ENCODE peak calls at places on chromosomes 12 and 14, in five cellular contexts. P is A549, V is spleen, Z is neural progenitor cell, H is IMR-90. X is an unnamed sample.

GRCh38 chr12:51403744-51404143 is 12.5 kb upstream of the GALNT6 start:
- DNase-seq in P (no peak), V (peak; percentile 83), Z (no peak), H (no peak), X (peak; percentile 75)

GRCh38 chr14:51014086-51014485 is 69.8 kb upstream of the PYGL start:
- DNase-seq in P (no peak), V (no peak), Z (peak; percentile 40), H (peak; percentile 67), X (no peak)

GRCh38 chr14:58718226-58718625 is 80.5 kb downstream of the DACT1 start:
- DNase-seq in P (no peak), V (no peak), Z (no peak), H (no peak), X (no peak)

GRCh38 chr14:98952595-98953325 is 319.2 kb downstream of the BCL11B start:
- DNase-seq in P (peak; percentile 52), V (no peak), Z (no peak), H (no peak), X (no peak)

GRCh38 chr12:120817559-120818330 is 86.4 kb downstream of the SPPL3 start:
- DNase-seq in P (no peak), V (no peak), Z (no peak), H (no peak), X (no peak)

GRCh38 chr12:126708492-126708896 is 1558.5 kb upstream of the TMEM132C start:
- DNase-seq in P (no peak), V (no peak), Z (no peak), H (no peak), X (no peak)

GRCh38 chr12:5723711-5724252 is 221.3 kb downstream of the ANO2 start:
- DNase-seq in P (no peak), V (no peak), Z (no peak), H (no peak), X (no peak)

GRCh38 chr12:97757431-97758091 is 295.0 kb downstream of the RMST start:
- DNase-seq in P (no peak), V (no peak), Z (no peak), H (no peak), X (no peak)

GRCh38 chr14:99578541-99579044 is 25.4 kb downstream of the CCDC85C start:
- DNase-seq in P (peak; percentile 32), V (no peak), Z (no peak), H (no peak), X (no peak)

GRCh38 chr14:38129192-38129591 is 78.5 kb upstream of the SSTR1 start:
- DNase-seq in P (no peak), V (no peak), Z (no peak), H (no peak), X (no peak)

GRCh38 chr14:37056473-37056872 is 115.9 kb downstream of the SLC25A21 start:
- DNase-seq in P (peak; percentile 45), V (no peak), Z (no peak), H (peak; percentile 71), X (no peak)

GRCh38 chr12:49505672-49506071 is 33.2 kb upstream of the KCNH3 start:
- DNase-seq in P (no peak), V (no peak), Z (no peak), H (peak; percentile 62), X (no peak)

GRCh38 chr12:100141998-100142850 is 450 bp downstream of the BLTP3B start:
- DNase-seq in P (peak; percentile 77), V (peak; percentile 93), Z (peak; percentile 85), H (no peak), X (peak; percentile 81)

GRCh38 chr12:110022980-110023633 is 23.9 kb downstream of the ANKRD13A start:
- DNase-seq in P (no peak), V (no peak), Z (peak; percentile 7), H (peak; percentile 88), X (no peak)

GRCh38 chr14:53894456-53894855 is 62.2 kb downstream of the BMP4 start:
- DNase-seq in P (no peak), V (no peak), Z (no peak), H (peak; percentile 79), X (no peak)

GRCh38 chr14:23930742-23931141 is 22.8 kb upstream of the DHRS4 start:
- DNase-seq in P (no peak), V (no peak), Z (no peak), H (peak; percentile 11), X (no peak)

GRCh38 chr12:6925239-6925542 is 2.6 kb upstream of the ATN1 start:
- DNase-seq in P (no peak), V (no peak), Z (peak; percentile 64), H (no peak), X (no peak)

GRCh38 chr14:104970231-104971068 is 7.7 kb downstream of the AHNAK2 start:
- DNase-seq in P (peak; percentile 90), V (peak; percentile 67), Z (peak; percentile 48), H (peak; percentile 81), X (no peak)

GRCh38 chr14:99784508-99784907 is 8.7 kb upstream of the EML1 start:
- DNase-seq in P (no peak), V (no peak), Z (no peak), H (no peak), X (no peak)

GRCh38 chr14:55837467-55837866 is 257.5 kb downstream of the KTN1 start:
- DNase-seq in P (no peak), V (no peak), Z (no peak), H (no peak), X (no peak)

GRCh38 chr12:50018968-50019367 is 6.3 kb downstream of the RACGAP1 start:
- DNase-seq in P (no peak), V (no peak), Z (no peak), H (no peak), X (no peak)

GRCh38 chr12:32893458-32893857 is 3.1 kb downstream of the PKP2 start:
- DNase-seq in P (no peak), V (no peak), Z (no peak), H (no peak), X (no peak)

GRCh38 chr12:32893008-32893407 is 3.6 kb downstream of the PKP2 start:
- DNase-seq in P (no peak), V (no peak), Z (peak; percentile 15), H (no peak), X (no peak)

GRCh38 chr12:32895688-32896437 is 714 bp downstream of the PKP2 start:
- DNase-seq in P (no peak), V (no peak), Z (peak; percentile 49), H (no peak), X (no peak)

GRCh38 chr12:32896438-32897275 is at the start of gene PKP2:
- DNase-seq in P (peak; percentile 49), V (peak; percentile 85), Z (peak; percentile 90), H (no peak), X (peak; percentile 82)

DNA sequence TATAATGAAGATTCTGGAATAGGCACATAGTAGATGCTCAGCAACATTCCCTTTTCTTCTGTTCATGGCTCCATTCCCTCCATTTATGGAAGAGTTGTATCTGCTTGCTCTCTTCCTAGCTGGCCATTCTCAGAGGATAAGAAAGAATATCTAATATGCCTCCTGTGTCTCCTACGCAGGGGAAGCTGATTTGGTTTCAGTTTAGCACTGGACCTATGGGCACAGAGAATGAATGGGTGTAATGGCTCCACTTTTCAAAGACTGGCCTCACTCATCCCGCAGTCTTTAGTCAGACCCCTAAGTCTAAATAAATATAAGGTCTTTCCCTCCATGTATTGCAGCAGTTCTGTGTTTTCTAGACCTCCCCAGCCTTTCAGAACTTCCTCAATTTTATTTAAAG is 2.0 kb downstream of the PKP2 start:
- DNase-seq in P (no peak), V (no peak), Z (no peak), H (no peak), X (no peak)
- H3K4me1 ChIP-seq in P (peaks cover 32% of the 10 kb centered on the region), V (no peaks in the 10 kb centered on the region), Z (peaks cover 24% of the 10 kb centered on the region), H (no peaks in the 10 kb centered on the region), X (peaks cover 18% of the 10 kb centered on the region)

GRCh38 chr12:119181202-119181601 is 2.5 kb downstream of the HSPB8 start:
- DNase-seq in P (no peak), V (no peak), Z (no peak), H (no peak), X (no peak)
- H3K4me3 ChIP-seq in P (no peak overlapping the region), V (peak overlapping the region; percentile 60), Z (no peak overlapping the region), H (no peak overlapping the region), X (peak overlapping the region; percentile 77)

GRCh38 chr12:119195256-119195655 is 16.5 kb downstream of the HSPB8 start:
- DNase-seq in P (no peak), V (no peak), Z (no peak), H (no peak), X (no peak)
- H3K9me3 ChIP-seq in P (no peaks in the 10 kb centered on the region), V (no peaks in the 10 kb centered on the region), Z (no peaks in the 10 kb centered on the region), H (no peaks in the 10 kb centered on the region), X (no peaks in the 10 kb centered on the region)

GRCh38 chr12:77161944-77162343 is 96.6 kb upstream of the E2F7 start:
- DNase-seq in P (no peak), V (no peak), Z (peak; percentile 77), H (no peak), X (no peak)
- H3K4me1 ChIP-seq in P (no peaks in the 10 kb centered on the region), V (no peaks in the 10 kb centered on the region), Z (peaks cover 41% of the 10 kb centered on the region), H (no peaks in the 10 kb centered on the region), X (no peaks in the 10 kb centered on the region)

X was measured in upper lobe of right lung.